ENCODE peak calls at places on chromosomes 5 and 9, in eight cellular contexts. L is D341Med, S is AG09319, E is fibroblast of mammary gland, Q is NCI-H1930, J is AG08396, Z is NCI-H1092 treated with DMSO at 0.1 percent for 48 hours, F is iris pigment epithelial cell. C is an unnamed sample.

GRCh38 chr9:83473488-83473971 is 64.7 kb downstream of the FRMD3 start:
- DNase-seq in L (no peak), S (no peak), E (no peak), Q (no peak), J (no peak), Z (no peak), F (peak), C (no peak)

GRCh38 chr5:113202904-113203716 is 226.5 kb downstream of the DCP2 start:
- DNase-seq in L (peak), S (no peak), E (peak), Q (no peak), J (no peak), Z (no peak), F (peak), C (peak)

GRCh38 chr9:135439916-135440315 is 39.7 kb upstream of the PPP1R26 start:
- DNase-seq in L (no peak), S (no peak), E (no peak), Q (no peak), J (no peak), Z (no peak), F (no peak), C (no peak)

GRCh38 chr9:14362175-14362574 is 48.2 kb upstream of the NFIB start:
- DNase-seq in L (no peak), S (no peak), E (peak), Q (no peak), J (no peak), Z (no peak), F (no peak), C (no peak)

GRCh38 chr9:78306222-78307076 is 9.5 kb downstream of the PSAT1 start:
- DNase-seq in L (no peak), S (no peak), E (no peak), Q (no peak), J (no peak), Z (no peak), F (no peak), C (no peak)

GRCh38 chr5:157540707-157541451 is 34.7 kb downstream of the ADAM19 start:
- DNase-seq in L (no peak), S (no peak), E (peak), Q (no peak), J (no peak), Z (no peak), F (peak), C (no peak)

GRCh38 chr5:107380654-107381053 is 290.1 kb downstream of the EFNA5 start:
- DNase-seq in L (no peak), S (no peak), E (no peak), Q (no peak), J (no peak), Z (no peak), F (no peak), C (no peak)

GRCh38 chr5:144864113-144864512 is 693.4 kb downstream of the KCTD16 start:
- DNase-seq in L (no peak), S (no peak), E (no peak), Q (no peak), J (no peak), Z (peak), F (peak), C (no peak)

GRCh38 chr9:131611586-131611985 is 66.3 kb downstream of the PRRT1B start:
- DNase-seq in L (no peak), S (no peak), E (no peak), Q (no peak), J (no peak), Z (no peak), F (no peak), C (no peak)

GRCh38 chr9:35908484-35909125 is 685 bp upstream of the SPAAR start:
- DNase-seq in L (no peak), S (no peak), E (no peak), Q (no peak), J (peak), Z (peak), F (no peak), C (no peak)

GRCh38 chr5:16713386-16713928 is 96.7 kb upstream of the RETREG1 start:
- DNase-seq in L (no peak), S (no peak), E (peak), Q (peak), J (peak), Z (peak), F (peak), C (peak)

GRCh38 chr5:111950660-111951059 is 193.7 kb upstream of the NREP start:
- DNase-seq in L (no peak), S (no peak), E (peak), Q (no peak), J (no peak), Z (no peak), F (no peak), C (no peak)

GRCh38 chr5:139262414-139263139 is 31.0 kb upstream of the MATR3 start:
- DNase-seq in L (peak), S (peak), E (peak), Q (peak), J (peak), Z (peak), F (peak), C (peak)

GRCh38 chr5:36885566-36886485 is 9.3 kb downstream of the NIPBL start:
- DNase-seq in L (no peak), S (no peak), E (no peak), Q (no peak), J (no peak), Z (no peak), F (no peak), C (no peak)

GRCh38 chr5:132143148-132143547 is 69.6 kb downstream of the CSF2 start:
- DNase-seq in L (no peak), S (no peak), E (no peak), Q (no peak), J (no peak), Z (no peak), F (no peak), C (no peak)

GRCh38 chr5:141994737-141995136 is 18.1 kb downstream of the GNPDA1 start:
- DNase-seq in L (no peak), S (no peak), E (no peak), Q (no peak), J (no peak), Z (no peak), F (no peak), C (no peak)

GRCh38 chr5:2191972-2192371 is 309.2 kb upstream of the IRX4 start:
- DNase-seq in L (no peak), S (no peak), E (no peak), Q (no peak), J (no peak), Z (no peak), F (no peak), C (no peak)

GRCh38 chr9:114424126-114424525 is 36.3 kb upstream of the AKNA start:
- DNase-seq in L (no peak), S (no peak), E (no peak), Q (no peak), J (no peak), Z (no peak), F (no peak), C (no peak)

GRCh38 chr5:58356662-58357061 is 103.2 kb downstream of the PLK2 start:
- DNase-seq in L (no peak), S (no peak), E (no peak), Q (no peak), J (no peak), Z (no peak), F (no peak), C (no peak)

GRCh38 chr9:124126571-124127289 is 115.2 kb downstream of the LHX2 start:
- DNase-seq in L (peak), S (peak), E (peak), Q (peak), J (peak), Z (peak), F (peak), C (peak)

GRCh38 chr9:4126996-4127395 is 172.9 kb downstream of the GLIS3 start:
- DNase-seq in L (no peak), S (no peak), E (no peak), Q (no peak), J (no peak), Z (no peak), F (peak), C (no peak)

GRCh38 chr5:168424506-168425298 is 61.6 kb upstream of the RARS1 start:
- DNase-seq in L (no peak), S (peak), E (peak), Q (no peak), J (peak), Z (no peak), F (peak), C (no peak)

GRCh38 chr5:110909950-110910349 is 161.6 kb upstream of the TSLP start:
- DNase-seq in L (no peak), S (peak), E (peak), Q (no peak), J (peak), Z (no peak), F (peak), C (no peak)

GRCh38 chr5:31827862-31828261 is 188.9 kb downstream of the PDZD2 start:
- DNase-seq in L (no peak), S (no peak), E (peak), Q (no peak), J (no peak), Z (no peak), F (peak), C (no peak)

GRCh38 chr9:118652935-118653334 is 716.3 kb downstream of the BRINP1 start:
- DNase-seq in L (no peak), S (no peak), E (no peak), Q (no peak), J (no peak), Z (no peak), F (no peak), C (no peak)

GRCh38 chr9:98539954-98540353 is 168.8 kb downstream of the GABBR2 start:
- DNase-seq in L (no peak), S (no peak), E (peak), Q (no peak), J (no peak), Z (no peak), F (peak), C (no peak)

GRCh38 chr9:116499986-116500871 is 186.9 kb upstream of the TRIM32 start:
- DNase-seq in L (no peak), S (peak), E (peak), Q (no peak), J (peak), Z (no peak), F (peak), C (no peak)

GRCh38 chr5:60210810-60211209 is 317.3 kb upstream of the PDE4D start:
- DNase-seq in L (no peak), S (no peak), E (no peak), Q (no peak), J (no peak), Z (no peak), F (no peak), C (no peak)

GRCh38 chr9:8486095-8486494 is 686.5 kb upstream of the DMAC1 start:
- DNase-seq in L (peak), S (no peak), E (peak), Q (peak), J (no peak), Z (peak), F (peak), C (peak)

GRCh38 chr5:179914032-179914755 is 6.5 kb upstream of the TBC1D9B start:
- DNase-seq in L (no peak), S (no peak), E (peak), Q (no peak), J (peak), Z (no peak), F (peak), C (no peak)

GRCh38 chr5:77637170-77638074 is 1.1 kb downstream of the OTP start:
- DNase-seq in L (no peak), S (no peak), E (no peak), Q (no peak), J (no peak), Z (no peak), F (no peak), C (no peak)

GRCh38 chr9:36764364-36765076 is 191.8 kb downstream of the MELK start:
- DNase-seq in L (no peak), S (no peak), E (no peak), Q (peak), J (no peak), Z (peak), F (no peak), C (no peak)

GRCh38 chr5:76230711-76231285 is 147.6 kb downstream of the SV2C start:
- DNase-seq in L (no peak), S (no peak), E (no peak), Q (no peak), J (no peak), Z (no peak), F (no peak), C (no peak)

GRCh38 chr9:133477992-133478850 is 678 bp downstream of the SLC2A6 start:
- DNase-seq in L (no peak), S (no peak), E (peak), Q (no peak), J (no peak), Z (no peak), F (peak), C (peak)

GRCh38 chr5:177607115-177607451 is 7.2 kb downstream of the B4GALT7 start:
- DNase-seq in L (no peak), S (no peak), E (no peak), Q (no peak), J (no peak), Z (no peak), F (no peak), C (no peak)

GRCh38 chr5:57986746-57987145 is 473.1 kb downstream of the PLK2 start:
- DNase-seq in L (no peak), S (peak), E (peak), Q (no peak), J (no peak), Z (no peak), F (peak), C (peak)

GRCh38 chr9:103942171-103942570 is 151.9 kb upstream of the SMC2 start:
- DNase-seq in L (no peak), S (no peak), E (no peak), Q (no peak), J (no peak), Z (peak), F (peak), C (no peak)

GRCh38 chr5:81187885-81188284 is 45.2 kb upstream of the CKMT2 start:
- DNase-seq in L (no peak), S (no peak), E (no peak), Q (no peak), J (no peak), Z (no peak), F (no peak), C (peak)

C was measured in BE2C.